ENCODE peak calls at places on chromosome 2, in five cellular contexts. One of them, this sample, is unnamed.

GRCh38 chr2:187855689-187856088 is 301.5 kb upstream of the TFPI start:
- DNase-seq in neuronal stem cell: no peak
- DNase-seq in mesendoderm: no peak
- DNase-seq in H9: no peak
- DNase-seq in IMR-90: no peak
- DNase-seq in this sample: no peak

GRCh38 chr2:65686928-65687521 is 254.6 kb upstream of the SPRED2 start:
- DNase-seq in H9: no peak
- DNase-seq in mesendoderm: peak
- DNase-seq in neuronal stem cell: no peak
- DNase-seq in IMR-90: no peak
- DNase-seq in this sample: no peak

GRCh38 chr2:156437272-156437671 is 1.1 kb downstream of the GPD2 start:
- DNase-seq in IMR-90: peak
- DNase-seq in neuronal stem cell: no peak
- DNase-seq in H9: no peak
- DNase-seq in mesendoderm: peak
- DNase-seq in this sample: peak

GRCh38 chr2:176675557-176676256 is 406.5 kb downstream of the MTX2 start:
- DNase-seq in mesendoderm: peak
- DNase-seq in IMR-90: no peak
- DNase-seq in H9: no peak
- DNase-seq in neuronal stem cell: no peak
- DNase-seq in this sample: no peak

GRCh38 chr2:237859533-237860272 is at the start of gene RAMP1:
- DNase-seq in mesendoderm: peak
- DNase-seq in H9: no peak
- DNase-seq in IMR-90: peak
- DNase-seq in neuronal stem cell: no peak
- DNase-seq in this sample: peak

GRCh38 chr2:137689549-137689948 is 274.7 kb upstream of the HNMT start:
- DNase-seq in neuronal stem cell: no peak
- DNase-seq in IMR-90: no peak
- DNase-seq in mesendoderm: no peak
- DNase-seq in H9: no peak
- DNase-seq in this sample: peak

GRCh38 chr2:220962556-220962955 is 609.5 kb downstream of the EPHA4 start:
- DNase-seq in H9: no peak
- DNase-seq in IMR-90: peak
- DNase-seq in mesendoderm: peak
- DNase-seq in neuronal stem cell: no peak
- DNase-seq in this sample: peak

GRCh38 chr2:28187186-28187585 is 205.5 kb upstream of the FOSL2 start:
- DNase-seq in neuronal stem cell: no peak
- DNase-seq in H9: no peak
- DNase-seq in mesendoderm: no peak
- DNase-seq in IMR-90: no peak
- DNase-seq in this sample: no peak

GRCh38 chr2:151826737-151827157 is 1.5 kb downstream of the ARL5A start:
- DNase-seq in neuronal stem cell: no peak
- DNase-seq in IMR-90: peak
- DNase-seq in H9: no peak
- DNase-seq in mesendoderm: no peak
- DNase-seq in this sample: peak

GRCh38 chr2:226578879-226579278 is 220.7 kb downstream of the IRS1 start:
- DNase-seq in H9: no peak
- DNase-seq in IMR-90: peak
- DNase-seq in neuronal stem cell: no peak
- DNase-seq in mesendoderm: no peak
- DNase-seq in this sample: peak

GRCh38 chr2:236174608-236175001 is 6.4 kb upstream of the GBX2 start:
- DNase-seq in IMR-90: no peak
- DNase-seq in mesendoderm: peak
- DNase-seq in neuronal stem cell: no peak
- DNase-seq in H9: no peak
- DNase-seq in this sample: no peak

GRCh38 chr2:144801766-144802165 is 281.8 kb upstream of the ZEB2 start:
- DNase-seq in IMR-90: peak
- DNase-seq in mesendoderm: peak
- DNase-seq in H9: no peak
- DNase-seq in neuronal stem cell: no peak
- DNase-seq in this sample: peak

GRCh38 chr2:223010641-223011040 is 41.3 kb upstream of the KCNE4 start:
- DNase-seq in H9: no peak
- DNase-seq in neuronal stem cell: no peak
- DNase-seq in IMR-90: peak
- DNase-seq in mesendoderm: no peak
- DNase-seq in this sample: no peak

GRCh38 chr2:112472547-112473263 is 9.3 kb upstream of the TTL start:
- DNase-seq in H9: no peak
- DNase-seq in neuronal stem cell: no peak
- DNase-seq in IMR-90: no peak
- DNase-seq in mesendoderm: no peak
- DNase-seq in this sample: no peak

GRCh38 chr2:158990397-158991209 is 22.2 kb downstream of the TANC1 start:
- DNase-seq in IMR-90: peak
- DNase-seq in mesendoderm: peak
- DNase-seq in H9: no peak
- DNase-seq in neuronal stem cell: no peak
- DNase-seq in this sample: peak

GRCh38 chr2:31052284-31052683 is 86.0 kb downstream of the GALNT14 start:
- DNase-seq in IMR-90: no peak
- DNase-seq in mesendoderm: no peak
- DNase-seq in neuronal stem cell: no peak
- DNase-seq in H9: peak
- DNase-seq in this sample: no peak

GRCh38 chr2:56626927-56627326 is 443.1 kb downstream of the CCDC85A start:
- DNase-seq in IMR-90: no peak
- DNase-seq in mesendoderm: no peak
- DNase-seq in H9: no peak
- DNase-seq in neuronal stem cell: no peak
- DNase-seq in this sample: no peak

GRCh38 chr2:54891901-54892300 is 158.3 kb downstream of the RTN4 start:
- DNase-seq in neuronal stem cell: no peak
- DNase-seq in H9: no peak
- DNase-seq in IMR-90: peak
- DNase-seq in mesendoderm: no peak
- DNase-seq in this sample: no peak

GRCh38 chr2:151051584-151052220 is 210.0 kb downstream of the RBM43 start:
- DNase-seq in mesendoderm: peak
- DNase-seq in H9: no peak
- DNase-seq in IMR-90: peak
- DNase-seq in neuronal stem cell: peak
- DNase-seq in this sample: peak

GRCh38 chr2:128258218-128258617 is 60.5 kb downstream of the HS6ST1 start:
- DNase-seq in H9: no peak
- DNase-seq in mesendoderm: no peak
- DNase-seq in IMR-90: no peak
- DNase-seq in neuronal stem cell: no peak
- DNase-seq in this sample: no peak

GRCh38 chr2:128260239-128261138 is 58.2 kb downstream of the HS6ST1 start:
- DNase-seq in IMR-90: peak
- DNase-seq in neuronal stem cell: peak
- DNase-seq in mesendoderm: peak
- DNase-seq in H9: peak
- DNase-seq in this sample: peak

GRCh38 chr2:128262315-128263253 is 56.1 kb downstream of the HS6ST1 start:
- DNase-seq in IMR-90: no peak
- DNase-seq in mesendoderm: no peak
- DNase-seq in H9: no peak
- DNase-seq in neuronal stem cell: no peak
- DNase-seq in this sample: no peak

GRCh38 chr2:128261245-128262128 is 57.2 kb downstream of the HS6ST1 start:
- DNase-seq in H9: peak
- DNase-seq in IMR-90: no peak
- DNase-seq in mesendoderm: no peak
- DNase-seq in neuronal stem cell: no peak
- DNase-seq in this sample: no peak

GRCh38 chr2:128259585-128259984 is 59.1 kb downstream of the HS6ST1 start:
- DNase-seq in neuronal stem cell: no peak
- DNase-seq in H9: no peak
- DNase-seq in mesendoderm: peak
- DNase-seq in IMR-90: no peak
- DNase-seq in this sample: no peak
- H3K18ac ChIP-seq in neuronal stem cell: peak
- H3K18ac ChIP-seq in H9: no peak
- H3K18ac ChIP-seq in mesendoderm: no peak
- H3K18ac ChIP-seq in IMR-90: no peak
- H3K18ac ChIP-seq in this sample: no peak

GRCh38 chr2:118856978-118857676 is 9.7 kb upstream of the EN1 start:
- DNase-seq in H9: peak
- DNase-seq in IMR-90: no peak
- DNase-seq in neuronal stem cell: peak
- DNase-seq in mesendoderm: peak
- DNase-seq in this sample: no peak
- H4K8ac ChIP-seq in H9: no peak
- H4K8ac ChIP-seq in IMR-90: no peak
- H4K8ac ChIP-seq in neuronal stem cell: no peak
- H4K8ac ChIP-seq in mesendoderm: no peak
- H4K8ac ChIP-seq in this sample: no peak

GRCh38 chr2:15939556-15939853 is 845 bp upstream of the MYCN start:
- DNase-seq in H9: peak
- DNase-seq in neuronal stem cell: no peak
- DNase-seq in IMR-90: no peak
- DNase-seq in mesendoderm: no peak
- DNase-seq in this sample: no peak
- H3K18ac ChIP-seq in H9: no peak
- H3K18ac ChIP-seq in neuronal stem cell: peak
- H3K18ac ChIP-seq in IMR-90: no peak
- H3K18ac ChIP-seq in mesendoderm: no peak
- H3K18ac ChIP-seq in this sample: no peak

GRCh38 chr2:20013061-20013721 is 723 bp upstream of the MATN3 start:
- DNase-seq in IMR-90: no peak
- DNase-seq in H9: peak
- DNase-seq in neuronal stem cell: no peak
- DNase-seq in mesendoderm: peak
- DNase-seq in this sample: no peak

GRCh38 chr2:20012282-20013060 is at the start of gene MATN3:
- DNase-seq in mesendoderm: peak
- DNase-seq in neuronal stem cell: peak
- DNase-seq in IMR-90: no peak
- DNase-seq in H9: peak
- DNase-seq in this sample: peak

GRCh38 chr2:20012032-20012281 is 511 bp downstream of the MATN3 start:
- DNase-seq in mesendoderm: peak
- DNase-seq in IMR-90: no peak
- DNase-seq in neuronal stem cell: peak
- DNase-seq in H9: peak
- DNase-seq in this sample: no peak

GRCh38 chr2:20008703-20009102 is 3.8 kb downstream of the MATN3 start:
- DNase-seq in IMR-90: no peak
- DNase-seq in neuronal stem cell: no peak
- DNase-seq in H9: no peak
- DNase-seq in mesendoderm: no peak
- DNase-seq in this sample: peak

DNA sequence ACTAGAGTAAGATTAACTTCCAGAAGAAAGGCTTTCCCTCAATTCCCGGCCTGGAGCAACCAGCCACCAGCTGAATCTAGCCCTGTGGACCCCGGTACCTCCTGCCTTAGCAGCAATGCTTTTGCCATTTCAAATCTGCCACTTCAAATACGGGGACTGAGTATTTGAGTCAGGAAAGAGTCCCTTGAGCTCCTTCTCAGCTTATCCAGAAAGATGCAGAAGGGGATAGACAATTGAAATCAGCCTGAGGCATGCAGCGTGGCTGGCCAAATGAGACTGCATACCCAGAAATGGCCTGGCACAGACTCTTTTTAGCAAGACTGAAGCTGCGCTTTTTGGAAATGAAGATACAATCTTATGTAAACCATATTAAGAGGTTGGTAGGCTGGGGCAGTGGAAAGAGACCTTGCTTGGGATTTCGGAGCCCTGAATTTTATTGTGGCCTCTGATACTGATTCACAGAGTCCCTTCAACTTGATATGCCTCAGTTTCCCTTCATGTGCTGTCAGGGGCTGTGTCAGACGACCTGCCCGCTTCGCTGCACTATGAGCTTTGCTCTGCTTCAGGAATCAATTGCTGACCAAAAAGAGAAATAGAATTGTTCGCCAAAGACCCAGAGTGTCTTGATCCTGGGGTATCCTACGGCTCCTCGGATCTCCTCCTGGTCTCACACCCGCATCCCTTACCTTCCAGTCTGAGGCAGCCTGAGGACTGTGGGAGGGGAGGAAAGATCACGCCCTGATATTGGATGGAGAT is 1.0 kb downstream of the MATN3 start:
- DNase-seq in neuronal stem cell: no peak
- DNase-seq in H9: no peak
- DNase-seq in mesendoderm: no peak
- DNase-seq in IMR-90: no peak
- DNase-seq in this sample: no peak
- H4K8ac ChIP-seq in neuronal stem cell: no peak
- H4K8ac ChIP-seq in H9: no peak
- H4K8ac ChIP-seq in mesendoderm: peak
- H4K8ac ChIP-seq in IMR-90: no peak
- H4K8ac ChIP-seq in this sample: no peak

GRCh38 chr2:133566967-133567645 is 1.2 kb downstream of the NCKAP5 start:
- DNase-seq in IMR-90: peak
- DNase-seq in mesendoderm: peak
- DNase-seq in neuronal stem cell: no peak
- DNase-seq in H9: peak
- DNase-seq in this sample: peak

GRCh38 chr2:133557624-133558023 is 10.6 kb downstream of the NCKAP5 start:
- DNase-seq in H9: no peak
- DNase-seq in IMR-90: no peak
- DNase-seq in mesendoderm: no peak
- DNase-seq in neuronal stem cell: no peak
- DNase-seq in this sample: no peak

DNA sequence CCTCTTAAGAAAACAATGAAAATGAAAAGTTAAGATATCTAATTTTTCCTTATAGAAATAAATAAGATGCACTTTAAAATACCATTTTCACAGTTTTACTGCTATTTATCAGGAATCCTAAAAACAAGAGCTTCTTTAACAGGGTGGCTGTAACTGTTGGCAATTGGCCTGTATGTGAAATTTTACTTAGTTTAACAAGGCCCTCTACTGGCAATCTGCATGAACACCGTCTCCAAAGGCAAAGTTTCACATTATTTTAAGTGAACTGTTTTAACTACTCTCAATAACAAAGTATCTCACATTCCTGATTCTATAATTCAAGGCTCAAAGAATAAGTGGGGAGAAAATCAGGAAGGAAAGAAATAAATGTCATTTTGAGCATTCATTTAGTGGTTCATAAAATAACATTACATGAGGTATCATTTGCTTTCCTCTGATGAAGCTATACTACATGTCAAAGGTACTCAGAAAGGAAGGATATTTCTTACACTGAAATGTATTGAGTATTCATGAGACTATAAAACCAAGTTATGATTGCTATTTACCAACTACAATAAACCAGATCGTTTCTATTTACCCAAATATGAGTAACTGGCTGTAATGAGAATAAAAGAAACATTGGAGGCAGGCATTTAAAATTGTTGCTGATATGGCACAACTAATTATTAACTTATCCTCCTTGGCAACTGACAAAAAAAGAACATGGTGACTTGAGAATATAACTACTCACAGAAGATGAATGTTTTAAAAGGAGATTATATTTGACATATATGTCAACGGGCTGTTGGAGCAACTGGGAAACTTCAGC is 7.0 kb downstream of the NCKAP5 start:
- DNase-seq in H9: no peak
- DNase-seq in mesendoderm: peak
- DNase-seq in IMR-90: peak
- DNase-seq in neuronal stem cell: peak
- DNase-seq in this sample: peak
- H3K18ac ChIP-seq in H9: no peak
- H3K18ac ChIP-seq in mesendoderm: no peak
- H3K18ac ChIP-seq in IMR-90: peak
- H3K18ac ChIP-seq in neuronal stem cell: no peak
- H3K18ac ChIP-seq in this sample: no peak

This sample was measured in mesenchymal stem cell.